ENCODE peak calls at places on chromosomes 1 and 21, in seven cellular contexts. Y, E, D, H, O, W and N are unnamed samples.

GRCh38 chr1:94160811-94161210 is 39.9 kb upstream of the ABCA4 start:
- DNase-seq in E (peak), H (no peak), D (no peak), Y (peak), O (no peak), W (no peak), N (no peak)

GRCh38 chr1:51559064-51559500 is 40.0 kb upstream of the EPS15 start:
- DNase-seq in O (no peak), E (no peak), W (no peak), Y (no peak), D (peak), H (no peak), N (no peak)

GRCh38 chr1:196361112-196361714 is 247.0 kb downstream of the KCNT2 start:
- DNase-seq in W (no peak), D (no peak), O (no peak), E (peak), Y (peak), H (no peak), N (peak)

GRCh38 chr1:20339811-20340457 is 49.3 kb downstream of the VWA5B1 start:
- DNase-seq in H (peak), E (no peak), D (no peak), W (no peak), Y (no peak), O (no peak), N (no peak)

GRCh38 chr1:37676281-37677243 is 15.8 kb upstream of the CDCA8 start:
- DNase-seq in E (no peak), W (no peak), H (no peak), Y (no peak), D (no peak), O (peak), N (no peak)

GRCh38 chr1:169309178-169310166 is 58.1 kb downstream of the NME7 start:
- DNase-seq in H (no peak), W (no peak), D (peak), E (no peak), O (peak), Y (no peak), N (no peak)

GRCh38 chr1:19044975-19045831 is 88.7 kb upstream of the IFFO2 start:
- DNase-seq in E (no peak), H (peak), D (no peak), Y (no peak), W (no peak), O (no peak), N (no peak)

GRCh38 chr1:171355727-171356126 is 41.7 kb downstream of the FMO4 start:
- DNase-seq in H (no peak), D (no peak), E (no peak), W (no peak), Y (no peak), O (no peak), N (no peak)

GRCh38 chr1:39404876-39405275 is 86.6 kb upstream of the BMP8A start:
- DNase-seq in O (no peak), Y (no peak), E (no peak), W (no peak), D (no peak), H (no peak), N (no peak)

GRCh38 chr1:21594935-21595897 is 73.9 kb downstream of the RAP1GAP start:
- DNase-seq in W (no peak), D (peak), Y (peak), O (no peak), H (peak), E (peak), N (no peak)

GRCh38 chr1:198638894-198639319 is at the start of gene PTPRC:
- DNase-seq in E (no peak), W (no peak), Y (no peak), H (no peak), D (no peak), O (peak), N (no peak)

GRCh38 chr1:155909894-155910293 is 1.3 kb downstream of the RIT1 start:
- DNase-seq in Y (no peak), O (no peak), E (no peak), D (no peak), W (no peak), H (no peak), N (peak)

GRCh38 chr1:113758631-113759340 is 500 bp downstream of the PHTF1 start:
- DNase-seq in O (no peak), Y (peak), W (peak), E (peak), D (peak), H (peak), N (peak)

GRCh38 chr1:13725714-13726175 is 25.8 kb downstream of the PRDM2 start:
- DNase-seq in W (no peak), D (no peak), E (peak), Y (peak), H (peak), O (no peak), N (peak)

GRCh38 chr1:19010995-19011696 is 54.7 kb upstream of the IFFO2 start:
- DNase-seq in Y (peak), O (peak), W (peak), E (peak), D (no peak), H (no peak), N (peak)

GRCh38 chr1:110153407-110153950 is 3.2 kb downstream of the SLC6A17 start:
- DNase-seq in H (no peak), D (no peak), O (no peak), E (no peak), Y (no peak), W (no peak), N (peak)

GRCh38 chr1:29521846-29522580 is 285.7 kb downstream of the PTPRU start:
- DNase-seq in H (no peak), Y (no peak), O (no peak), D (no peak), E (no peak), W (no peak), N (no peak)

GRCh38 chr21:15164678-15165303 is 100.0 kb upstream of the NRIP1 start:
- DNase-seq in D (no peak), W (no peak), O (no peak), H (no peak), E (no peak), Y (peak), N (peak)

GRCh38 chr21:45219517-45219916 is 68.2 kb downstream of the POFUT2 start:
- DNase-seq in O (no peak), E (no peak), W (no peak), D (no peak), H (no peak), Y (no peak), N (no peak)

GRCh38 chr21:45220106-45220505 is 67.6 kb downstream of the POFUT2 start:
- DNase-seq in E (no peak), H (no peak), D (no peak), Y (no peak), W (no peak), O (no peak), N (no peak)

GRCh38 chr21:45215214-45215613 is 72.5 kb downstream of the POFUT2 start:
- DNase-seq in Y (no peak), H (no peak), O (no peak), W (no peak), E (no peak), D (no peak), N (no peak)

GRCh38 chr21:45213392-45213791 is 74.3 kb downstream of the POFUT2 start:
- DNase-seq in W (no peak), D (no peak), E (no peak), Y (no peak), O (no peak), H (no peak), N (no peak)

GRCh38 chr21:45217010-45217409 is 70.7 kb downstream of the POFUT2 start:
- DNase-seq in Y (no peak), E (no peak), O (no peak), W (no peak), H (no peak), D (no peak), N (no peak)
- TF ChIP-seq JUND in Y (no peak), E (no peak), O (no peak), W (no peak), H (no peak), D (no peak), N (no peak)

GRCh38 chr21:32844653-32845443 is 73.3 kb upstream of the PAXBP1 start:
- DNase-seq in E (peak), H (no peak), Y (no peak), W (no peak), O (no peak), D (no peak), N (no peak)
- TF ChIP-seq JUND in E (no peak), H (no peak), Y (no peak), W (no peak), O (no peak), D (no peak), N (no peak)

GRCh38 chr21:26881504-26882228 is 36.5 kb upstream of the ADAMTS1 start:
- DNase-seq in E (no peak), Y (no peak), H (peak), D (no peak), O (no peak), W (no peak), N (no peak)
- TF ChIP-seq JUND in E (no peak), Y (no peak), H (no peak), D (no peak), O (no peak), W (no peak), N (no peak)

DNA sequence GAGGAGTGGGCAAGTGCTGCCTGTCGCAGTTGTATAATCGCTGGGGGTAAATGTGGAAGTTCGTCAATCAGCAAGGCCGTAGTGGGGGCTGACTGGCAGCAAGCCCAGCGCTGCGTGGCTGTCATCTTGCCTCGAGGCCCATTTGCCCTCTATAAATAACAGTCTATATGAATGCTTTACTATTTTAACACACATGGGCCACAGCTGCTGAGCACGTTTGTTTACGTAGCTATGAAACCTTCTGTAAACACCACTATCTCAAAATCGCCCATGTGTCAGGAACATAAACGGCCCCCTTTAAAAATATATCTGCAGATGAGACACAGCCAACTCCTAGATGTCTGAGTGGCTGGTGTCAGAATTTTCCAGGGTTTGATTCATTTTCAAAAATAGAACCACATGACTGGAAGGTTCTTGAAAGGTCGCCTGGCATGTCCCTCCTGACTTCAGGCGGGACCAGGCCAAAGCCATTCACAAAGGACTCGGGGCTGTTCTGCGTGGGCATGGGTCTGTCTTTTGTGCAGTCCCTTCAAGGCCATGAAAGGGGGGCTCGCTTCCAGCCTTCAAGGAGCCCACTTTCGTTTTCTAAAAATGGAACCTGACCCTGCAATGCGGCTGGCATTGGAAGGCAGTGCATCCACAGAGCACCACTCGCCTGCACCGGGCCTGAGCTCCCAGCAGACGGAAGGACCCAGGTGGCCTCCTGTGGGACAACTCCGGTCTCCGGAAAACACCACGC is 205.5 kb downstream of the KCNJ6 start:
- DNase-seq in H (peak), W (no peak), O (no peak), D (no peak), E (no peak), Y (peak), N (peak)
- TF ChIP-seq JUND in H (no peak), W (no peak), O (no peak), D (no peak), E (no peak), Y (no peak), N (no peak)

GRCh38 chr1:101291562-101292035 is 54.8 kb downstream of the S1PR1 start:
- DNase-seq in Y (peak), H (no peak), O (no peak), D (no peak), W (no peak), E (no peak), N (no peak)
- TF ChIP-seq JUND in Y (no peak), H (no peak), O (no peak), D (peak), W (no peak), E (no peak), N (no peak)

GRCh38 chr1:228514421-228514820 is 27.2 kb downstream of the RNF187 start:
- DNase-seq in H (no peak), E (no peak), D (peak), Y (no peak), O (no peak), W (no peak), N (no peak)

GRCh38 chr1:228517655-228518054 is 30.5 kb downstream of the RNF187 start:
- DNase-seq in W (no peak), D (no peak), O (no peak), E (no peak), Y (no peak), H (no peak), N (no peak)

GRCh38 chr1:228512852-228513243 is 25.7 kb downstream of the RNF187 start:
- DNase-seq in E (no peak), O (no peak), D (no peak), Y (no peak), H (no peak), W (no peak), N (no peak)

GRCh38 chr1:228513244-228513900 is 26.2 kb downstream of the RNF187 start:
- DNase-seq in H (no peak), E (no peak), Y (no peak), W (no peak), D (peak), O (no peak), N (no peak)

GRCh38 chr1:228515200-228515834 is 28.1 kb downstream of the RNF187 start:
- DNase-seq in H (peak), O (no peak), D (peak), W (no peak), E (peak), Y (peak), N (no peak)
- TF ChIP-seq JUND in H (no peak), O (no peak), D (no peak), W (no peak), E (no peak), Y (no peak), N (no peak)

GRCh38 chr21:29885491-29885890 is 54.3 kb downstream of the GRIK1 start:
- DNase-seq in Y (no peak), O (no peak), H (no peak), D (no peak), W (no peak), E (no peak), N (no peak)
- TF ChIP-seq JUND in Y (no peak), O (no peak), H (no peak), D (no peak), W (no peak), E (no peak), N (no peak)

DNA sequence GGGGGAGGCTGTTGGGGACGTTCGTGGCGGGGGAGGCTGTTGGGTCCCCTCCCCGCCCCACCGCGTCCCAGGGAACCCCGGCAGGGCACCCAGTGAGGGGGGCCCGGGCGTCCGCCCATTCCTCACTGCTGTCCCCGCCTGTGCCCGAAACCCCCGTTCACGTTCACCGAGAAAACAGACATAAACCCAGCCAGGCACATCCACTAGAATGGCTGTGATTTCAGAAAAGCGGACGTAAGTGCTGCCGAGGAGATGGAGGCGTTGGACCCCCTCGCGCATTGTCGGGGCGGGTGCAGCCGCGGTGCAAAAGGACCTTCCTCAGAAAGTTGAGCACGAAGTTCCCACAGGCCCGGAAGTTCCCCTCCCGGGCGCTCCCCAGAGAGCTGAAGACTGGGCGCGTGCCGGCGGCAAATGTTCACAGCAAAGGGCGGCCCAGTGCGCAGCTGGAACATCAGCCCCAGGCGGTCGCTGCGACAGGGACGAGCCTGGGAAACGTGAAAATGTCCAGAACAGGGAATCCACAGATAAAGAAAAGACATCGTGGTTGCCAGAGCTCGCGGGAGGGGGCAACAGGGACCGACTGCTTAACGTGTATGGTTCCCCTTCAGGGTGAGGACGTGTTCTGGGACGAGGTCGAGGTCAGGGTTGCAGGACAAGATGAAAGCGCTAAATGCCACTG is 18.5 kb upstream of the SAMD11 start:
- DNase-seq in W (no peak), D (peak), O (no peak), E (no peak), Y (no peak), H (peak), N (peak)
- TF ChIP-seq JUND in W (no peak), D (no peak), O (no peak), E (no peak), Y (no peak), H (no peak), N (no peak)